ENCODE peak calls at places on chromosome 5, in six cellular contexts. K is tibial artery, I is trophoblast cell, E is Panc1, P is iris pigment epithelial cell, O is EL. W is an unnamed sample.

GRCh38 chr5:132003170-132003744 is 8.2 kb downstream of the ACSL6 start:
- DNase-seq in K (no peak), I (no peak), E (no peak), P (peak), O (no peak), W (no peak)

GRCh38 chr5:136332213-136332612 is 33.1 kb downstream of the TRPC7 start:
- DNase-seq in K (no peak), I (no peak), E (no peak), P (no peak), O (no peak), W (no peak)

GRCh38 chr5:137252513-137252912 is 246.6 kb downstream of the SPOCK1 start:
- DNase-seq in K (no peak), I (no peak), E (no peak), P (no peak), O (peak), W (no peak)

GRCh38 chr5:58156354-58156753 is 303.5 kb downstream of the PLK2 start:
- DNase-seq in K (no peak), I (no peak), E (no peak), P (peak), O (peak), W (no peak)

GRCh38 chr5:102483736-102484135 is 15.1 kb downstream of the SLCO6A1 start:
- DNase-seq in K (no peak), I (no peak), E (no peak), P (peak), O (peak), W (no peak)

GRCh38 chr5:2215059-2215458 is 332.3 kb upstream of the IRX4 start:
- DNase-seq in K (no peak), I (no peak), E (no peak), P (no peak), O (no peak), W (no peak)

GRCh38 chr5:124628251-124628650 is 118.2 kb downstream of the ZNF608 start:
- DNase-seq in K (no peak), I (no peak), E (no peak), P (no peak), O (no peak), W (no peak)

GRCh38 chr5:1725641-1726468 is 73.8 kb downstream of the MRPL36 start:
- DNase-seq in K (peak), I (no peak), E (no peak), P (no peak), O (no peak), W (no peak)

GRCh38 chr5:163766936-163767670 is 261.7 kb downstream of the MAT2B start:
- DNase-seq in K (no peak), I (no peak), E (no peak), P (peak), O (no peak), W (no peak)